ENCODE peak calls at places on chromosome 1, in six cellular contexts. One of them, this sample, is unnamed.

GRCh38 chr1:201806801-201807200 is 22.2 kb upstream of the IPO9 start:
- DNase-seq in body of pancreas: no peak
- DNase-seq in cardiac fibroblast: no peak
- DNase-seq in CD8-positive, alpha-beta T cell: no peak
- DNase-seq in psoas muscle: no peak
- DNase-seq in GM20000: no peak
- DNase-seq in this sample: no peak

GRCh38 chr1:67791686-67792475 is 41.4 kb downstream of the GNG12 start:
- DNase-seq in cardiac fibroblast: peak
- DNase-seq in GM20000: no peak
- DNase-seq in body of pancreas: peak
- DNase-seq in psoas muscle: no peak
- DNase-seq in CD8-positive, alpha-beta T cell: no peak
- DNase-seq in this sample: no peak

GRCh38 chr1:153774780-153775431 is at the start of gene SLC27A3:
- DNase-seq in cardiac fibroblast: peak
- DNase-seq in body of pancreas: peak
- DNase-seq in CD8-positive, alpha-beta T cell: no peak
- DNase-seq in GM20000: peak
- DNase-seq in psoas muscle: peak
- DNase-seq in this sample: peak

GRCh38 chr1:206802401-206802800 is 30.1 kb upstream of the IL10 start:
- DNase-seq in cardiac fibroblast: no peak
- DNase-seq in body of pancreas: no peak
- DNase-seq in CD8-positive, alpha-beta T cell: no peak
- DNase-seq in psoas muscle: no peak
- DNase-seq in GM20000: no peak
- DNase-seq in this sample: no peak

GRCh38 chr1:42962641-42963377 is 4.1 kb upstream of the SLC2A1 start:
- DNase-seq in body of pancreas: no peak
- DNase-seq in psoas muscle: no peak
- DNase-seq in CD8-positive, alpha-beta T cell: no peak
- DNase-seq in GM20000: no peak
- DNase-seq in cardiac fibroblast: no peak
- DNase-seq in this sample: no peak

GRCh38 chr1:59133997-59134396 is 162.9 kb upstream of the FGGY start:
- DNase-seq in CD8-positive, alpha-beta T cell: no peak
- DNase-seq in cardiac fibroblast: no peak
- DNase-seq in body of pancreas: no peak
- DNase-seq in psoas muscle: no peak
- DNase-seq in GM20000: no peak
- DNase-seq in this sample: no peak

GRCh38 chr1:225881081-225882007 is 836 bp downstream of the TMEM63A start:
- DNase-seq in body of pancreas: peak
- DNase-seq in cardiac fibroblast: peak
- DNase-seq in psoas muscle: peak
- DNase-seq in GM20000: peak
- DNase-seq in CD8-positive, alpha-beta T cell: no peak
- DNase-seq in this sample: peak

GRCh38 chr1:84643183-84643582 is 47.1 kb downstream of the SSX2IP start:
- DNase-seq in GM20000: no peak
- DNase-seq in CD8-positive, alpha-beta T cell: no peak
- DNase-seq in psoas muscle: no peak
- DNase-seq in body of pancreas: no peak
- DNase-seq in cardiac fibroblast: no peak
- DNase-seq in this sample: no peak

GRCh38 chr1:36871146-36871971 is 163.0 kb downstream of the GRIK3 start:
- DNase-seq in cardiac fibroblast: no peak
- DNase-seq in CD8-positive, alpha-beta T cell: no peak
- DNase-seq in GM20000: no peak
- DNase-seq in psoas muscle: no peak
- DNase-seq in body of pancreas: no peak
- DNase-seq in this sample: no peak

GRCh38 chr1:1629430-1630190 is 2.4 kb upstream of the MMP23B start:
- DNase-seq in cardiac fibroblast: no peak
- DNase-seq in psoas muscle: peak
- DNase-seq in body of pancreas: no peak
- DNase-seq in GM20000: peak
- DNase-seq in CD8-positive, alpha-beta T cell: peak
- DNase-seq in this sample: peak

GRCh38 chr1:46315669-46316403 is 12.3 kb downstream of the UQCRH start:
- DNase-seq in CD8-positive, alpha-beta T cell: no peak
- DNase-seq in GM20000: no peak
- DNase-seq in cardiac fibroblast: no peak
- DNase-seq in psoas muscle: no peak
- DNase-seq in body of pancreas: no peak
- DNase-seq in this sample: no peak

GRCh38 chr1:66251521-66251920 is 282.4 kb upstream of the SGIP1 start:
- DNase-seq in CD8-positive, alpha-beta T cell: no peak
- DNase-seq in body of pancreas: peak
- DNase-seq in GM20000: no peak
- DNase-seq in psoas muscle: no peak
- DNase-seq in cardiac fibroblast: no peak
- DNase-seq in this sample: no peak

GRCh38 chr1:82162526-82163420 is 362.0 kb downstream of the ADGRL2 start:
- DNase-seq in cardiac fibroblast: no peak
- DNase-seq in CD8-positive, alpha-beta T cell: no peak
- DNase-seq in GM20000: no peak
- DNase-seq in psoas muscle: no peak
- DNase-seq in body of pancreas: no peak
- DNase-seq in this sample: no peak

GRCh38 chr1:230077436-230078221 is 10.6 kb downstream of the GALNT2 start:
- DNase-seq in CD8-positive, alpha-beta T cell: no peak
- DNase-seq in cardiac fibroblast: no peak
- DNase-seq in GM20000: no peak
- DNase-seq in body of pancreas: no peak
- DNase-seq in psoas muscle: no peak
- DNase-seq in this sample: no peak

GRCh38 chr1:239603530-239603929 is 217.2 kb downstream of the CHRM3 start:
- DNase-seq in psoas muscle: no peak
- DNase-seq in CD8-positive, alpha-beta T cell: no peak
- DNase-seq in GM20000: no peak
- DNase-seq in body of pancreas: no peak
- DNase-seq in cardiac fibroblast: no peak
- DNase-seq in this sample: no peak

GRCh38 chr1:119159096-119159495 is 18.6 kb upstream of the WARS2 start:
- DNase-seq in cardiac fibroblast: peak
- DNase-seq in psoas muscle: no peak
- DNase-seq in CD8-positive, alpha-beta T cell: no peak
- DNase-seq in GM20000: no peak
- DNase-seq in body of pancreas: no peak
- DNase-seq in this sample: no peak

GRCh38 chr1:205317311-205317917 is 4.1 kb downstream of the NUAK2 start:
- DNase-seq in psoas muscle: peak
- DNase-seq in CD8-positive, alpha-beta T cell: no peak
- DNase-seq in body of pancreas: peak
- DNase-seq in cardiac fibroblast: peak
- DNase-seq in GM20000: no peak
- DNase-seq in this sample: peak
- TF ChIP-seq CTCF in psoas muscle: no peak
- TF ChIP-seq CTCF in CD8-positive, alpha-beta T cell: no peak
- TF ChIP-seq CTCF in body of pancreas: no peak
- TF ChIP-seq CTCF in cardiac fibroblast: no peak
- TF ChIP-seq CTCF in GM20000: no peak
- TF ChIP-seq CTCF in this sample: no peak

GRCh38 chr1:77219166-77219887 is at the start of gene PIGK:
- DNase-seq in GM20000: peak
- DNase-seq in body of pancreas: peak
- DNase-seq in psoas muscle: peak
- DNase-seq in cardiac fibroblast: peak
- DNase-seq in CD8-positive, alpha-beta T cell: peak
- DNase-seq in this sample: peak
- TF ChIP-seq CTCF in GM20000: no peak
- TF ChIP-seq CTCF in body of pancreas: no peak
- TF ChIP-seq CTCF in psoas muscle: no peak
- TF ChIP-seq CTCF in cardiac fibroblast: no peak
- TF ChIP-seq CTCF in CD8-positive, alpha-beta T cell: no peak
- TF ChIP-seq CTCF in this sample: no peak

GRCh38 chr1:213111502-213111901 is 60.5 kb downstream of the RPS6KC1 start:
- DNase-seq in GM20000: no peak
- DNase-seq in CD8-positive, alpha-beta T cell: no peak
- DNase-seq in cardiac fibroblast: no peak
- DNase-seq in body of pancreas: no peak
- DNase-seq in psoas muscle: no peak
- DNase-seq in this sample: no peak
- TF ChIP-seq CTCF in GM20000: no peak
- TF ChIP-seq CTCF in CD8-positive, alpha-beta T cell: no peak
- TF ChIP-seq CTCF in cardiac fibroblast: no peak
- TF ChIP-seq CTCF in body of pancreas: no peak
- TF ChIP-seq CTCF in psoas muscle: no peak
- TF ChIP-seq CTCF in this sample: no peak

GRCh38 chr1:50080904-50081586 is 27.7 kb upstream of the ELAVL4 start:
- DNase-seq in CD8-positive, alpha-beta T cell: no peak
- DNase-seq in psoas muscle: no peak
- DNase-seq in GM20000: peak
- DNase-seq in body of pancreas: peak
- DNase-seq in cardiac fibroblast: no peak
- DNase-seq in this sample: no peak
- TF ChIP-seq CTCF in CD8-positive, alpha-beta T cell: no peak
- TF ChIP-seq CTCF in psoas muscle: no peak
- TF ChIP-seq CTCF in GM20000: no peak
- TF ChIP-seq CTCF in body of pancreas: peak
- TF ChIP-seq CTCF in cardiac fibroblast: no peak
- TF ChIP-seq CTCF in this sample: no peak

GRCh38 chr1:158121604-158122254 is 59.0 kb upstream of the CD1D start:
- DNase-seq in GM20000: peak
- DNase-seq in body of pancreas: peak
- DNase-seq in CD8-positive, alpha-beta T cell: no peak
- DNase-seq in psoas muscle: no peak
- DNase-seq in cardiac fibroblast: peak
- DNase-seq in this sample: no peak
- TF ChIP-seq CTCF in GM20000: peak
- TF ChIP-seq CTCF in body of pancreas: peak
- TF ChIP-seq CTCF in CD8-positive, alpha-beta T cell: peak
- TF ChIP-seq CTCF in psoas muscle: peak
- TF ChIP-seq CTCF in cardiac fibroblast: peak
- TF ChIP-seq CTCF in this sample: peak

This sample was measured in left lung.